ENCODE peak calls at places on chromosomes 4 and X, in four cellular contexts. One of them, this sample, is unnamed.

GRCh38 chrX:110678591-110678990 is 117.0 kb downstream of the CHRDL1 start:
- DNase-seq in effector memory CD4-positive, alpha-beta T cell: no peak
- DNase-seq in psoas muscle: no peak
- DNase-seq in IMR-90: no peak
- DNase-seq in this sample: no peak

GRCh38 chrX:46576458-46576857 is 2.9 kb downstream of the CHST7 start:
- DNase-seq in psoas muscle: no peak
- DNase-seq in effector memory CD4-positive, alpha-beta T cell: no peak
- DNase-seq in IMR-90: no peak
- DNase-seq in this sample: no peak

GRCh38 chr4:20544645-20545044 is 155.6 kb upstream of the PACRGL start:
- DNase-seq in psoas muscle: no peak
- DNase-seq in IMR-90: peak
- DNase-seq in effector memory CD4-positive, alpha-beta T cell: no peak
- DNase-seq in this sample: no peak

GRCh38 chr4:41881931-41882621 is 53.2 kb upstream of the TMEM33 start:
- DNase-seq in effector memory CD4-positive, alpha-beta T cell: no peak
- DNase-seq in IMR-90: no peak
- DNase-seq in psoas muscle: no peak
- DNase-seq in this sample: no peak

GRCh38 chrX:66018585-66019309 is 21.1 kb downstream of the VSIG4 start:
- DNase-seq in IMR-90: no peak
- DNase-seq in psoas muscle: no peak
- DNase-seq in effector memory CD4-positive, alpha-beta T cell: no peak
- DNase-seq in this sample: no peak

GRCh38 chr4:82648356-82648755 is 86.6 kb upstream of the TMEM150C start:
- DNase-seq in effector memory CD4-positive, alpha-beta T cell: no peak
- DNase-seq in psoas muscle: no peak
- DNase-seq in IMR-90: peak
- DNase-seq in this sample: no peak

GRCh38 chrX:86148024-86148511 is at the start of gene DACH2:
- DNase-seq in psoas muscle: peak
- DNase-seq in effector memory CD4-positive, alpha-beta T cell: peak
- DNase-seq in IMR-90: peak
- DNase-seq in this sample: peak

GRCh38 chr4:20844311-20844710 is 144.1 kb downstream of the PACRGL start:
- DNase-seq in effector memory CD4-positive, alpha-beta T cell: no peak
- DNase-seq in psoas muscle: no peak
- DNase-seq in IMR-90: no peak
- DNase-seq in this sample: no peak

GRCh38 chrX:96372313-96373046 is 312.2 kb upstream of the DIAPH2 start:
- DNase-seq in IMR-90: peak
- DNase-seq in psoas muscle: no peak
- DNase-seq in effector memory CD4-positive, alpha-beta T cell: no peak
- DNase-seq in this sample: no peak

GRCh38 chr4:41541697-41542096 is 3.7 kb downstream of the LIMCH1 start:
- DNase-seq in effector memory CD4-positive, alpha-beta T cell: no peak
- DNase-seq in psoas muscle: peak
- DNase-seq in IMR-90: no peak
- DNase-seq in this sample: no peak

GRCh38 chr4:96162631-96163030 is 322.7 kb downstream of the PDHA2 start:
- DNase-seq in psoas muscle: no peak
- DNase-seq in IMR-90: no peak
- DNase-seq in effector memory CD4-positive, alpha-beta T cell: no peak
- DNase-seq in this sample: no peak

GRCh38 chr4:112038861-112039260 is 106.4 kb upstream of the FAM241A start:
- DNase-seq in IMR-90: peak
- DNase-seq in effector memory CD4-positive, alpha-beta T cell: no peak
- DNase-seq in psoas muscle: no peak
- DNase-seq in this sample: no peak

GRCh38 chr4:110059556-110060191 is 138.7 kb downstream of the ELOVL6 start:
- DNase-seq in IMR-90: peak
- DNase-seq in psoas muscle: no peak
- DNase-seq in effector memory CD4-positive, alpha-beta T cell: no peak
- DNase-seq in this sample: no peak

GRCh38 chr4:3269105-3269927 is 20.4 kb downstream of the MSANTD1 start:
- DNase-seq in psoas muscle: no peak
- DNase-seq in IMR-90: no peak
- DNase-seq in effector memory CD4-positive, alpha-beta T cell: no peak
- DNase-seq in this sample: no peak

GRCh38 chrX:69361286-69361926 is 142.7 kb upstream of the NALF2 start:
- DNase-seq in effector memory CD4-positive, alpha-beta T cell: no peak
- DNase-seq in psoas muscle: no peak
- DNase-seq in IMR-90: peak
- DNase-seq in this sample: no peak

GRCh38 chrX:118497180-118497814 is 1.7 kb downstream of the DOCK11 start:
- DNase-seq in IMR-90: no peak
- DNase-seq in psoas muscle: no peak
- DNase-seq in effector memory CD4-positive, alpha-beta T cell: peak
- DNase-seq in this sample: no peak

GRCh38 chr4:54669831-54670230 is 12.1 kb downstream of the KIT start:
- DNase-seq in IMR-90: no peak
- DNase-seq in effector memory CD4-positive, alpha-beta T cell: no peak
- DNase-seq in psoas muscle: no peak
- DNase-seq in this sample: no peak

GRCh38 chr4:11011249-11011648 is 326.7 kb upstream of the CLNK start:
- DNase-seq in IMR-90: no peak
- DNase-seq in effector memory CD4-positive, alpha-beta T cell: no peak
- DNase-seq in psoas muscle: no peak
- DNase-seq in this sample: no peak

GRCh38 chr4:186634591-186635128 is 79.3 kb upstream of the MTNR1A start:
- DNase-seq in effector memory CD4-positive, alpha-beta T cell: no peak
- DNase-seq in psoas muscle: no peak
- DNase-seq in IMR-90: no peak
- DNase-seq in this sample: no peak

GRCh38 chrX:78548012-78548411 is 111.1 kb downstream of the RTL3 start:
- DNase-seq in psoas muscle: no peak
- DNase-seq in IMR-90: peak
- DNase-seq in effector memory CD4-positive, alpha-beta T cell: no peak
- DNase-seq in this sample: no peak

GRCh38 chrX:31656013-31656412 is 584.2 kb upstream of the FTHL17 start:
- DNase-seq in effector memory CD4-positive, alpha-beta T cell: no peak
- DNase-seq in IMR-90: peak
- DNase-seq in psoas muscle: no peak
- DNase-seq in this sample: no peak

GRCh38 chr4:41748788-41749445 is 392 bp upstream of the PHOX2B start:
- DNase-seq in IMR-90: no peak
- DNase-seq in psoas muscle: no peak
- DNase-seq in effector memory CD4-positive, alpha-beta T cell: no peak
- DNase-seq in this sample: no peak

GRCh38 chrX:107721318-107721717 is 54.3 kb downstream of the TSC22D3 start:
- DNase-seq in psoas muscle: no peak
- DNase-seq in IMR-90: no peak
- DNase-seq in effector memory CD4-positive, alpha-beta T cell: no peak
- DNase-seq in this sample: no peak

GRCh38 chr4:109662786-109663185 is 40.5 kb downstream of the CASP6 start:
- DNase-seq in effector memory CD4-positive, alpha-beta T cell: no peak
- DNase-seq in psoas muscle: no peak
- DNase-seq in IMR-90: no peak
- DNase-seq in this sample: no peak

GRCh38 chrX:128816919-128817318 is 706.4 kb downstream of the SMARCA1 start:
- DNase-seq in effector memory CD4-positive, alpha-beta T cell: no peak
- DNase-seq in IMR-90: no peak
- DNase-seq in psoas muscle: no peak
- DNase-seq in this sample: no peak

GRCh38 chr4:189436207-189436606 is 504.5 kb upstream of the FRG1 start:
- DNase-seq in psoas muscle: no peak
- DNase-seq in IMR-90: no peak
- DNase-seq in effector memory CD4-positive, alpha-beta T cell: no peak
- DNase-seq in this sample: no peak

GRCh38 chr4:39464886-39465501 is 6.1 kb downstream of the LIAS start:
- DNase-seq in effector memory CD4-positive, alpha-beta T cell: no peak
- DNase-seq in psoas muscle: no peak
- DNase-seq in IMR-90: peak
- DNase-seq in this sample: no peak

GRCh38 chr4:80740375-80740774 is 290.1 kb upstream of the BMP3 start:
- DNase-seq in effector memory CD4-positive, alpha-beta T cell: no peak
- DNase-seq in psoas muscle: no peak
- DNase-seq in IMR-90: no peak
- DNase-seq in this sample: no peak

GRCh38 chr4:87967193-87967592 is 8.3 kb upstream of the SPP1 start:
- DNase-seq in IMR-90: no peak
- DNase-seq in psoas muscle: peak
- DNase-seq in effector memory CD4-positive, alpha-beta T cell: no peak
- DNase-seq in this sample: no peak

DNA sequence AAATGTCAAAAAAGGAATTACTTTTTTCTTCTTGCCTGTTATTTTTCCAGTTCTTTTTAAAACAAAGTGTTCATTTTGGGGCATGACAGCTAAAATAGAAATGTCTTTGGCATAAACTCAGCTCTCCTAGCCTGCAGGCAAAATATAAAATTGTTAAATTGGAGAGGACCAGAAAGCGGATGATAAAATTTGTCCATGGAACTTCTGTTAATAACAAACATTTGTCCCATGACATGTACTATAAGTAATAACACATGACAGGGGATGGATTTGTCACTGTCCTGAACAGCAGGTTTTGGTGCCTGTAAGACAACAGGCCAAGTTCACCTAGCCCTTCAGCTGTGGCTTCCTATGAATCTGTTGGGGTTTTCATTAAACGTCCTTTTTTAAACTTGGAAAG is 184.0 kb upstream of the TTC29 start:
- DNase-seq in IMR-90: no peak
- DNase-seq in effector memory CD4-positive, alpha-beta T cell: no peak
- DNase-seq in psoas muscle: no peak
- DNase-seq in this sample: no peak
- H3K27ac ChIP-seq in IMR-90: no peak
- H3K27ac ChIP-seq in effector memory CD4-positive, alpha-beta T cell: no peak
- H3K27ac ChIP-seq in psoas muscle: no peak
- H3K27ac ChIP-seq in this sample: no peak

GRCh38 chrX:134671207-134671750 is 13.0 kb upstream of the PLAC1 start:
- DNase-seq in IMR-90: peak
- DNase-seq in effector memory CD4-positive, alpha-beta T cell: no peak
- DNase-seq in psoas muscle: no peak
- DNase-seq in this sample: no peak
- H3K27ac ChIP-seq in IMR-90: peak
- H3K27ac ChIP-seq in effector memory CD4-positive, alpha-beta T cell: no peak
- H3K27ac ChIP-seq in psoas muscle: peak
- H3K27ac ChIP-seq in this sample: no peak

GRCh38 chrX:49000640-49001039 is 1.4 kb downstream of the GRIPAP1 start:
- DNase-seq in psoas muscle: no peak
- DNase-seq in effector memory CD4-positive, alpha-beta T cell: no peak
- DNase-seq in IMR-90: no peak
- DNase-seq in this sample: no peak

GRCh38 chrX:49001521-49002090 is 458 bp downstream of the GRIPAP1 start:
- DNase-seq in effector memory CD4-positive, alpha-beta T cell: peak
- DNase-seq in psoas muscle: no peak
- DNase-seq in IMR-90: peak
- DNase-seq in this sample: no peak

GRCh38 chrX:49003696-49004095 is 1.6 kb upstream of the GRIPAP1 start:
- DNase-seq in IMR-90: no peak
- DNase-seq in psoas muscle: no peak
- DNase-seq in effector memory CD4-positive, alpha-beta T cell: no peak
- DNase-seq in this sample: no peak

GRCh38 chrX:48999030-48999429 is 3.0 kb downstream of the GRIPAP1 start:
- DNase-seq in psoas muscle: no peak
- DNase-seq in IMR-90: no peak
- DNase-seq in effector memory CD4-positive, alpha-beta T cell: no peak
- DNase-seq in this sample: no peak

GRCh38 chrX:49002091-49002935 is at the start of gene GRIPAP1:
- DNase-seq in psoas muscle: peak
- DNase-seq in effector memory CD4-positive, alpha-beta T cell: peak
- DNase-seq in IMR-90: peak
- DNase-seq in this sample: peak
- H3K27ac ChIP-seq in psoas muscle: peak
- H3K27ac ChIP-seq in effector memory CD4-positive, alpha-beta T cell: peak
- H3K27ac ChIP-seq in IMR-90: peak
- H3K27ac ChIP-seq in this sample: peak

GRCh38 chr4:153223935-153224334 is 19.7 kb downstream of the TRIM2 start:
- DNase-seq in IMR-90: peak
- DNase-seq in psoas muscle: no peak
- DNase-seq in effector memory CD4-positive, alpha-beta T cell: no peak
- DNase-seq in this sample: no peak

GRCh38 chr4:153224474-153224873 is 20.2 kb downstream of the TRIM2 start:
- DNase-seq in IMR-90: no peak
- DNase-seq in effector memory CD4-positive, alpha-beta T cell: no peak
- DNase-seq in psoas muscle: no peak
- DNase-seq in this sample: no peak

GRCh38 chr4:153222790-153223417 is 18.7 kb downstream of the TRIM2 start:
- DNase-seq in psoas muscle: peak
- DNase-seq in effector memory CD4-positive, alpha-beta T cell: no peak
- DNase-seq in IMR-90: peak
- DNase-seq in this sample: peak

GRCh38 chr4:153222162-153222789 is 18.0 kb downstream of the TRIM2 start:
- DNase-seq in psoas muscle: peak
- DNase-seq in IMR-90: peak
- DNase-seq in effector memory CD4-positive, alpha-beta T cell: peak
- DNase-seq in this sample: no peak

GRCh38 chr4:153223418-153223792 is 19.2 kb downstream of the TRIM2 start:
- DNase-seq in IMR-90: no peak
- DNase-seq in psoas muscle: no peak
- DNase-seq in effector memory CD4-positive, alpha-beta T cell: no peak
- DNase-seq in this sample: no peak
- H3K27ac ChIP-seq in IMR-90: peak
- H3K27ac ChIP-seq in psoas muscle: peak
- H3K27ac ChIP-seq in effector memory CD4-positive, alpha-beta T cell: peak
- H3K27ac ChIP-seq in this sample: peak

This sample was measured in pancreas.